ENCODE peak calls at places on chromosomes 2 and 18, in six cellular contexts. U, Z, R, V, I and P are unnamed samples.

GRCh38 chr2:200765139-200765951 is 46.4 kb upstream of the BZW1 start:
- DNase-seq in V (no peak), U (peak), Z (no peak), I (no peak), R (no peak), P (no peak)

GRCh38 chr18:23196119-23197004 is 61.1 kb downstream of the CABLES1 start:
- DNase-seq in I (no peak), V (no peak), Z (no peak), R (no peak), U (no peak), P (no peak)

GRCh38 chr2:135676031-135676430 is 65.6 kb upstream of the UBXN4 start:
- DNase-seq in Z (no peak), V (no peak), R (no peak), I (no peak), U (no peak), P (no peak)

GRCh38 chr18:37565985-37566478 is 434 bp upstream of the CELF4 start:
- DNase-seq in Z (no peak), U (no peak), I (peak), R (no peak), V (no peak), P (no peak)

GRCh38 chr2:99880148-99880983 is 262.0 kb downstream of the AFF3 start:
- DNase-seq in I (peak), Z (no peak), U (no peak), R (no peak), V (no peak), P (no peak)

GRCh38 chr2:152421521-152422367 is 86.8 kb downstream of the FMNL2 start:
- DNase-seq in I (peak), Z (no peak), V (no peak), R (no peak), U (peak), P (no peak)

GRCh38 chr2:44351088-44351487 is 10.2 kb downstream of the PREPL start:
- DNase-seq in I (no peak), R (no peak), Z (no peak), V (no peak), U (no peak), P (no peak)

GRCh38 chr2:240557808-240558207 is at the start of gene ANKMY1:
- DNase-seq in U (no peak), R (no peak), Z (no peak), I (peak), V (peak), P (peak)

GRCh38 chr18:46566111-46566510 is 90.9 kb downstream of the LOXHD1 start:
- DNase-seq in Z (no peak), I (no peak), U (no peak), R (no peak), V (no peak), P (no peak)

GRCh38 chr2:67574230-67574629 is 177.1 kb downstream of the ETAA1 start:
- DNase-seq in I (no peak), U (no peak), R (no peak), V (no peak), Z (no peak), P (no peak)

GRCh38 chr2:201116959-201117734 is 1.2 kb downstream of the CFLAR start:
- DNase-seq in I (no peak), R (no peak), U (peak), Z (no peak), V (no peak), P (no peak)

GRCh38 chr2:68279691-68280090 is 27.4 kb upstream of the PPP3R1 start:
- DNase-seq in U (no peak), R (no peak), V (no peak), Z (no peak), I (peak), P (no peak)

GRCh38 chr2:23669413-23670244 is 257.3 kb downstream of the ATAD2B start:
- DNase-seq in U (peak), Z (no peak), V (no peak), I (peak), R (no peak), P (no peak)

GRCh38 chr2:43005975-43006833 is 213.8 kb upstream of the HAAO start:
- DNase-seq in I (peak), R (no peak), Z (no peak), U (no peak), V (no peak), P (no peak)

GRCh38 chr18:76528477-76529432 is 33.7 kb upstream of the ZNF516 start:
- DNase-seq in U (peak), V (no peak), R (no peak), Z (peak), I (no peak), P (no peak)

GRCh38 chr2:9135804-9136558 is 70.6 kb upstream of the ASAP2 start:
- DNase-seq in I (no peak), V (no peak), R (no peak), Z (no peak), U (no peak), P (no peak)

GRCh38 chr2:43349944-43350343 is 123.5 kb upstream of the ZFP36L2 start:
- DNase-seq in I (no peak), V (no peak), R (no peak), U (peak), Z (no peak), P (no peak)

GRCh38 chr18:26960901-26961300 is 95.4 kb upstream of the AQP4 start:
- DNase-seq in U (no peak), R (no peak), Z (no peak), I (no peak), V (no peak), P (no peak)

GRCh38 chr2:133264951-133265949 is 303.0 kb downstream of the NCKAP5 start:
- DNase-seq in I (peak), V (no peak), U (no peak), R (no peak), Z (no peak), P (no peak)

GRCh38 chr2:149490296-149490695 is 97.3 kb downstream of the MMADHC start:
- DNase-seq in I (peak), V (no peak), Z (no peak), U (no peak), R (no peak), P (no peak)

GRCh38 chr2:128028668-128029054 is 802 bp upstream of the SAP130 start:
- DNase-seq in U (no peak), Z (no peak), I (peak), R (peak), V (no peak), P (no peak)
- TF ChIP-seq TAF1 in U (no peak), Z (no peak), I (no peak), R (no peak), V (no peak), P (no peak)

DNA sequence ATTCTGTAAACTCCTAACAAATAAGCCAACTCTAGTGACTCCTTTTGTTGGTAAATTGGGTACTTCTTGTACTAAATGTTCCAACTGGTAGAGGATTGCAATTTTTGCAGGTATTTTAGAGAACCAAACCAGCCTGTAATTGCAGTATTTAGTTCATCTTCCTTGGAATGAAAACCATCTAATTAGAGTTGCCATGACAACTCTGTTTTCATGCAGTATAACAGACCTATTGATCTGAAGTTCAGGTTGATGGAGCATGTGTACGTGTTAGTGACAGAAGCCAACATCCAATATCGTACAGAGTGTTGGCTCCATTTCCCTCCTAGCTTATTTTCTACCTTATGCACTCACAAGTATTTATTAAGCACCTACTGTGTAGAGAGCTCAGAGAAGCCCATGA is 176.3 kb upstream of the FOSL2 start:
- DNase-seq in V (no peak), R (no peak), I (no peak), Z (no peak), U (no peak), P (no peak)
- TF ChIP-seq TAF1 in V (no peak), R (no peak), I (no peak), Z (no peak), U (no peak), P (no peak)

GRCh38 chr2:95401480-95401879 is 1.0 kb upstream of the FAHD2A start:
- DNase-seq in R (no peak), U (no peak), V (no peak), Z (no peak), I (no peak), P (no peak)
- TF ChIP-seq TAF1 in R (no peak), U (no peak), V (no peak), Z (no peak), I (no peak), P (no peak)

DNA sequence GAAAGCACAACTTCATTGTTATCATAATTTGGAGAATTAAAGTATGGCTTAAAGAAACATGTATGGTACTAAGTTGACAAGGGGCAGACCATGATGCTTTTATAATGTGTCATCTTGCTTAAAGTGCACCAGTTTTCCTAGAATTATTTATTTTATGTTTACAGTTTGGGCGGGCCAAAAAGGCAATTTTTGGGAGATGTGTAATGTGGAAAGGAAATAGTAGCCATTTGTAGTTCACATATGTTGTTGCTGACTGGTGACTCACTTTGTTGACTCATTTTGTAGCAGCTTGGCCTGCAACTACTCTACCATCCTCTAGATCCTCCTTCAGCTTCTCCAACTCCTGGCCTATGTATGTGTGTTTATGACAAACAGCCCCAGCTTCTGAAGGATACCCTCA is 7.7 kb downstream of the ZSCAN30 start:
- DNase-seq in U (peak), V (no peak), R (no peak), I (no peak), Z (no peak), P (no peak)
- TF ChIP-seq TAF1 in U (no peak), V (no peak), R (no peak), I (no peak), Z (no peak), P (no peak)

GRCh38 chr18:6406910-6407470 is 7.7 kb downstream of the L3MBTL4 start:
- DNase-seq in I (no peak), Z (no peak), U (peak), V (no peak), R (no peak), P (no peak)

GRCh38 chr18:6409933-6410332 is 4.8 kb downstream of the L3MBTL4 start:
- DNase-seq in I (no peak), U (no peak), R (no peak), V (no peak), Z (no peak), P (no peak)

GRCh38 chr18:6405237-6406074 is 9.3 kb downstream of the L3MBTL4 start:
- DNase-seq in V (no peak), I (no peak), U (peak), Z (no peak), R (no peak), P (no peak)

GRCh38 chr18:6404834-6405233 is 9.9 kb downstream of the L3MBTL4 start:
- DNase-seq in V (no peak), Z (no peak), R (no peak), U (no peak), I (no peak), P (no peak)

DNA sequence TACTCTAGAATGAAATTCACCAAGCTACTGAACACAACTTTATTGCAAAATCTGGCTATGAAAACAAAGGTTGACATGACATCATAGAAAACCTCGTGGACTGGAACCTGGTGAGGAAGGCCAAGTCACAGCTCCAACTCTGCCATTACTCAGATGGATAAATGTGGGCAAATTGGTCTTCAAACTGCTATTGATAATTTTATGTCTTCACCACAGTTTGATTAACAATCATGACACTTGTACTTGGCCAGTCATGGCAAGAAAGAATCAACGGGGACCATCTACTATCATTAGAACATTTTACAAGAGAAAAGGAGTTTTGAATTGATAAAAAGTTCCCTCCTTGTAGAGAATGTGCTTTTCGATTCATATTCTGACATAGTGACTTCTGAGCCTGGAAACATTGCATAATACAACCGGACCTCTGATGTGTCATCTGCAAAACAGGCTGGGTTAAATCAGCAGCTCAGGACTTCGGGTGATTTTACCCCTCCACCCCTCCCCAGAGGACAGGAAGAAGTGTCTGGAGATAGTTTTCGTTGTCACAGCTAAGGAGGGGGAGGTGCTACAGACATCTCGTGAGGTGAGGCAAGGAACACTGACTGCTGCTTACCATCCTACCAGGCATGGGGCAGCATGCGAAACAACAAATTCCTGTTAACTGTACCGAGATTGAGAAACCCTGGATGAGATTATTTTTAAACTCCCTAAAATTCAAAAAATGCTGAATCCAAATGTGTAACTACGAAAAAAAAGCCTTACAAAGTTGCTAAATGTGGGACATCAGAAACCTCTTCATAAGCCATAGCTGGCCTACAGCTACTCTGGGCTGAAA is 8.4 kb downstream of the L3MBTL4 start:
- DNase-seq in R (no peak), Z (no peak), I (no peak), U (peak), V (no peak), P (no peak)
- TF ChIP-seq TAF1 in R (no peak), Z (no peak), I (no peak), U (no peak), V (no peak), P (no peak)

GRCh38 chr2:18518116-18519111 is 42.0 kb downstream of the RDH14 start:
- DNase-seq in U (peak), V (no peak), R (no peak), Z (no peak), I (no peak), P (no peak)
- TF ChIP-seq TAF1 in U (no peak), V (no peak), R (no peak), Z (no peak), I (no peak), P (no peak)

GRCh38 chr18:10213526-10213925 is 240.9 kb upstream of the APCDD1 start:
- DNase-seq in U (no peak), Z (peak), V (no peak), I (no peak), R (no peak), P (peak)
- TF ChIP-seq TAF1 in U (no peak), Z (no peak), V (no peak), I (no peak), R (no peak), P (no peak)

GRCh38 chr2:209830722-209831465 is 59.3 kb downstream of the UNC80 start:
- DNase-seq in U (no peak), I (no peak), Z (no peak), V (no peak), R (no peak), P (no peak)

GRCh38 chr2:209840434-209840833 is 68.8 kb downstream of the UNC80 start:
- DNase-seq in U (no peak), V (no peak), I (no peak), R (no peak), Z (no peak), P (no peak)

DNA sequence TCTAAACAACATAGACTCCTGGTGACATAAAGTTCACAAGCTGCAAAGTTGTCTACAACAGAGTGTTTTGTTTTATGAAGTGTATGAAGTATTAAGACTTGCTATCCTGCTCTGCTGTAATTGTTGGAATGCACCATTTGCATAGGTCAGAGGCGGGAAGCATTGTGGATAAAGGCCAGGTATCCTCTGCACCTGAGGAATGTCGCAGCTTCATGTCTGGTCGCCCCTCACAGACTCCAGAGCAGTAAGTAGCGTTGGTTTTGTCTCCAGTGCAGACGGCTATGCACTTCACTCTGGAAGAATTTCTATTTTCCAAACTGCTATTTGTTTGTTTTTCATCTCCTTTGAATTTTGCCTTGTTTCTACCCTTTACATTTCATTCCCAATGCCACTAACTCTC is 63.1 kb downstream of the UNC80 start:
- DNase-seq in V (no peak), R (no peak), I (no peak), U (no peak), Z (no peak), P (no peak)
- TF ChIP-seq TAF1 in V (no peak), R (no peak), I (no peak), U (no peak), Z (no peak), P (no peak)

DNA sequence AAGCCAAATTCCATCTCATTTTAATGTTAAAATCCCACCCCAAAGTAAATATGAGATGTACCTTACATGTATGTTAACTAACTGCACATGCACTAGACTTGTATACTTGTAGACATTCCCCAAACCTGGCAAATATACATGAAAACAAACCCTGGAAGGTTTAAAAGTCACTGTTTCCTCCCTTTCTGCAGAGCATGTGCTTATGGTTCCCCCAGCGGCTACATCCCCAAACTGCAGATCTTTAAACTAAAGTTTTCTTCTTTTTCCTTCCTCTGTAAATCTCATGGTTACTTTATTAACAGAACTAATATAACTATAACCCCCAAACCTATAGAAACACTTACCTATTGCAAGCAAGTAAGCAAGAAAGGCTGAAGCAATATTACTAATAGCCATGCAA is 731.5 kb downstream of the LRP1B start:
- DNase-seq in R (no peak), V (no peak), Z (no peak), I (no peak), U (peak), P (no peak)
- TF ChIP-seq TAF1 in R (no peak), V (no peak), Z (no peak), I (no peak), U (no peak), P (no peak)

DNA sequence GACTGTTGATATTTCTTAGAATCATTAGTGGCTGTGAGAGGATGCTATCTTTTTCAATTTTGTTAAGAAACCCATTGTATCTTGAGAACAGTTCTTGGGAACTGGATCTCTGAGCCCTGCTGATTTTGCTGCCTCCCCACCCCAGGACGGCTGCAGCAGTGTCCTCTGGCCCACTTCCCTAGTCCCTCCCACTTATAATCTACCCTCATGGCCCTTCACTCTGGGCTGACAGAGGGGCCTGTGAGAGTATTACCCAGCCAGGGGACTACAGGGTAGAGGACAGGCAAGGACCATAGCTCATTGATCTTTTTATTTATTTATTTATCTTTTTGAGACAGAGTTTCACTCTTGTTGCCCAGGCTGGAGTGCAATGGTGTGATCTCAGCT is 5.6 kb upstream of the GLI2 start:
- DNase-seq in V (no peak), R (no peak), U (no peak), Z (no peak), I (no peak), P (no peak)
- TF ChIP-seq TAF1 in V (no peak), R (no peak), U (no peak), Z (no peak), I (no peak), P (no peak)